ENCODE peak calls at places on chromosomes 1 and 21, in four cellular contexts. R, T, L and C are unnamed samples.

GRCh38 chr1:12088607-12089006 is 25.5 kb downstream of the TNFRSF8 start:
- DNase-seq in R (no peak), T (no peak), L (no peak), C (no peak)

GRCh38 chr1:109096110-109096509 is 5.5 kb downstream of the TMEM167B start:
- DNase-seq in L (no peak), R (no peak), T (no peak), C (no peak)

GRCh38 chr1:230012093-230012393 is 55.0 kb upstream of the GALNT2 start:
- DNase-seq in L (no peak), R (no peak), T (no peak), C (no peak)

GRCh38 chr21:44723177-44724131 is 12.1 kb upstream of the TSPEAR start:
- DNase-seq in L (no peak), T (no peak), R (no peak), C (no peak)

GRCh38 chr1:172977296-172978027 is 73.3 kb downstream of the TNFSF18 start:
- DNase-seq in L (no peak), R (no peak), T (no peak), C (peak)

GRCh38 chr1:115729765-115730164 is 38.7 kb downstream of the CASQ2 start:
- DNase-seq in R (no peak), L (no peak), T (no peak), C (no peak)

GRCh38 chr1:90402893-90403849 is 313.9 kb downstream of the BARHL2 start:
- DNase-seq in R (peak), L (peak), T (no peak), C (peak)

GRCh38 chr21:35390013-35390776 is 341.1 kb upstream of the RUNX1 start:
- DNase-seq in L (no peak), T (no peak), R (peak), C (peak)

GRCh38 chr1:165117482-165117881 is 239.0 kb downstream of the LMX1A start:
- DNase-seq in T (no peak), L (no peak), R (no peak), C (no peak)

GRCh38 chr1:169508432-169509338 is 22.9 kb upstream of the SLC19A2 start:
- DNase-seq in L (no peak), T (no peak), R (no peak), C (peak)

GRCh38 chr1:117473063-117473462 is 105.8 kb downstream of the MAN1A2 start:
- DNase-seq in R (no peak), L (no peak), T (no peak), C (no peak)

GRCh38 chr1:115706774-115707425 is 61.6 kb downstream of the CASQ2 start:
- DNase-seq in R (peak), L (no peak), T (no peak), C (peak)

GRCh38 chr21:44525431-44526095 is 14.4 kb downstream of the KRTAP10-1 start:
- DNase-seq in R (no peak), L (no peak), T (no peak), C (no peak)

GRCh38 chr21:41817228-41817627 is 50.4 kb upstream of the RIPK4 start:
- DNase-seq in L (peak), T (no peak), R (peak), C (peak)

GRCh38 chr1:177270863-177271262 is 100.1 kb downstream of the BRINP2 start:
- DNase-seq in L (no peak), T (no peak), R (no peak), C (no peak)

GRCh38 chr1:159900086-159900680 is at the start of gene CFAP45:
- DNase-seq in L (peak), T (peak), R (peak), C (peak)

GRCh38 chr1:178064191-178064821 is 29.6 kb upstream of the RASAL2 start:
- DNase-seq in L (no peak), R (no peak), T (no peak), C (no peak)

GRCh38 chr1:151837841-151838490 is 1.7 kb downstream of the C2CD4D start:
- DNase-seq in T (no peak), L (no peak), R (no peak), C (no peak)

GRCh38 chr1:46086581-46086980 is 45.8 kb downstream of the PIK3R3 start:
- DNase-seq in T (no peak), L (no peak), R (peak), C (no peak)

GRCh38 chr1:223556414-223557124 is 108.9 kb downstream of the CAPN8 start:
- DNase-seq in L (no peak), R (peak), T (no peak), C (peak)

GRCh38 chr1:169106921-169107672 is 607 bp downstream of the ATP1B1 start:
- DNase-seq in R (peak), L (peak), T (no peak), C (peak)

GRCh38 chr21:17757671-17758070 is 61.5 kb downstream of the C21orf91 start:
- DNase-seq in L (no peak), R (no peak), T (no peak), C (no peak)

GRCh38 chr1:1671365-1672119 is 12.7 kb upstream of the CDK11B start:
- DNase-seq in T (no peak), L (no peak), R (no peak), C (no peak)

GRCh38 chr1:1437033-1437903 is 1.8 kb downstream of the VWA1 start:
- DNase-seq in R (no peak), L (no peak), T (no peak), C (no peak)

GRCh38 chr1:41474490-41475271 is 9.8 kb downstream of the EDN2 start:
- DNase-seq in R (no peak), T (no peak), L (peak), C (peak)

GRCh38 chr21:29418813-29419212 is 120.1 kb downstream of the BACH1 start:
- DNase-seq in R (no peak), L (no peak), T (no peak), C (no peak)

GRCh38 chr1:209704584-209704983 is at the start of gene HSD11B1:
- DNase-seq in L (no peak), T (peak), R (peak), C (peak)

DNA sequence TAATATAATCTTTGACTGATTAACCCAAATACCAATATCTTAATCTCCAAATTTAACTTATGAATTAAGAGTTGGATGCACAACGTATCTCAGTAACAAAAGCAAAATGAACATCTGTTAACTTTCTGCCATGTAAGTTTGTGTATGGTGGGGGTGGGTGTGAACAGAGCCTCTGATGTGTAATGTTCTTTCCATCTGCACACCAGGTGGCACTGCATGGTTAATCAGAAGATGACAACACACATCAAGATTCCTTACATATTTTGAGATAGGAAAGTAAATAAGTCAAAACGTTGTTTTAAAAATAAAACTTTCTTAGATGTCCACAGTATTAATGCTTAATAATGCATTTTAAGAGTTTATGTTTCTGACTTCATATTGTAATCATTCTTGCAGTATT is 251.9 kb downstream of the DPYD start:
- DNase-seq in R (peak), T (no peak), L (no peak), C (peak)
- TF ChIP-seq CTCF in R (peak), T (no peak), L (no peak), C (no peak)

DNA sequence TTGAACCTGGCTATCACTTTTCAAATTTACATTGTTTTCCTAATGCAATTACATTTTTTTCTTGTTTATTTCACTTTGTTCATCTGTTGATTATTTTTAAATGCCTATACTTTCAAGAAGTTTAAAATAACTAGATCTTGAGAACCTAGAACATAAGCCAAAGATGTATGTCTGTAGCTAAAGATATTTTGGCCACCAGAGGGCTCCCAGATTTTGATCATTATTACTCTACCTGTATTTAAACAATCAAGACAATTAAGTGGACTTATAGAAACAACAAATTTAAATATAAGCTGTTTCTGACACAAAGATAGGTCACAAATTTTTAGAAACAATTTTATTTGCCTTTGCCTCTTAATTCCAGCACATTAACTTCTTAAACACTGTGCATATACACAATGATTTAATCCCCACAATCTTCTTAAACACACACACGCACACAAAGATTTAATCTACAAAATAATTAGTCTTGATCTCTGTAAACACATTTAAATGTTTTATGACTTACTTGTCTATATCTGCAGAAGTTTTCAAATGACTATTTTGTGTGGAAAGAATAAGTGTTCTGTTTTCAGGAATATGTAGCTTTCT is 380.0 kb downstream of the DSCAM start:
- DNase-seq in R (peak), L (no peak), T (no peak), C (peak)
- TF ChIP-seq CTCF in R (no peak), L (peak), T (peak), C (no peak)

GRCh38 chr1:91557039-91557690 is 56.5 kb downstream of the CDC7 start:
- DNase-seq in T (no peak), L (no peak), R (peak), C (no peak)

GRCh38 chr1:91555821-91556531 is 55.3 kb downstream of the CDC7 start:
- DNase-seq in L (no peak), R (peak), T (no peak), C (peak)

GRCh38 chr1:91553196-91553595 is 52.5 kb downstream of the CDC7 start:
- DNase-seq in T (peak), L (no peak), R (peak), C (peak)

GRCh38 chr1:91556556-91556955 is 55.9 kb downstream of the CDC7 start:
- DNase-seq in R (no peak), L (no peak), T (no peak), C (no peak)

GRCh38 chr1:91555074-91555730 is 54.6 kb downstream of the CDC7 start:
- DNase-seq in T (no peak), L (no peak), R (peak), C (peak)
- TF ChIP-seq CTCF in T (no peak), L (no peak), R (no peak), C (no peak)

DNA sequence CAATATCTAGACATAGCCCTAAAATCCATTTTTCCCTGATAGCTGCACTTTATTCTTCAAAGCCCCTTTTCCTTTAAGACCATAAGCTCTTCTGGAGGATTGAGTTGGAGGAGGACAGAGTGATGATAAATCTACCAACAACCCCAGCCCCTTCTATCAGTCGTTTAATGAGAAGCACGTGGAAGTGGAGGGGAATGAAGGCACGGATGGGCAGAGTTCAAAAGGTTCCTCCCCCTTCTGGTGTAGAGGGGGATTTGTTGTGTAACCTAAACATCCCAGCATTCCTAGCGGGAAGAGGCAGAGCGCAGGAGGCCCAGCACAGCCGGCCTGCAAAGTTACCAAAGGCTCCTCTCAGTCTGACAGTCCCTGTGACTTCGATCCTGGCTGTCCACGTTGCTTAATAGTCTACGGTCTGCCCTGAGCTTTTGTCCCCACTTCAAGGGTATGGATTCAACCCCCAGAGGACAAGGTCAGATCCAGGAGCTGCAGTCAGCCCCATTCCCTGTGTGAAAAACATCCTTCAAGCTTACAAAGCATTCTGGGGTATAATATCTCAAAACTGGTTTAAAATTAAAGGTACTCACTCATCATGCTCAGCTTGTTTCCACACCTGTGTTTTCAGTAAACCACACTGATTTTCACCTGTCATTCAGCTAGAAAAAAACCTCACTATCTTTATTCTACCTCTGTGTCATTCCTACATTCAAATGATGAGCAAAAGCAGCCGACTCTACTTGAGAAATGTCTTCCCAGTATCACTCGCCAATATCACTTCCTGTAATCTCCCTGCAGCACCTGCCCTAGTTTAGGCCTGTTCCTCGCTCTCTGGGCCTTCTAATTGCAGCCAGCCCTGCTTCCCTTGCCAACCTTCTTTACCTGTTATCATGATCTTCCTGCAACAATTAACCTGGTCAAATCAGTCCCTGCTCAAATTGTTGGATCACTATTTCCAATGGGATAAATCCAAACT is 117.9 kb downstream of the PLPP3 start:
- DNase-seq in L (no peak), R (no peak), T (no peak), C (no peak)
- TF ChIP-seq CTCF in L (no peak), R (no peak), T (no peak), C (no peak)

GRCh38 chr1:44501022-44501910 is 96.2 kb downstream of the RNF220 start:
- DNase-seq in L (no peak), T (no peak), R (no peak), C (no peak)

GRCh38 chr1:44497422-44498170 is 92.5 kb downstream of the RNF220 start:
- DNase-seq in T (no peak), L (no peak), R (no peak), C (no peak)

GRCh38 chr1:44503625-44504024 is 98.6 kb downstream of the RNF220 start:
- DNase-seq in R (no peak), L (no peak), T (no peak), C (no peak)

GRCh38 chr1:44499306-44499705 is 94.3 kb downstream of the RNF220 start:
- DNase-seq in T (no peak), R (no peak), L (no peak), C (no peak)

DNA sequence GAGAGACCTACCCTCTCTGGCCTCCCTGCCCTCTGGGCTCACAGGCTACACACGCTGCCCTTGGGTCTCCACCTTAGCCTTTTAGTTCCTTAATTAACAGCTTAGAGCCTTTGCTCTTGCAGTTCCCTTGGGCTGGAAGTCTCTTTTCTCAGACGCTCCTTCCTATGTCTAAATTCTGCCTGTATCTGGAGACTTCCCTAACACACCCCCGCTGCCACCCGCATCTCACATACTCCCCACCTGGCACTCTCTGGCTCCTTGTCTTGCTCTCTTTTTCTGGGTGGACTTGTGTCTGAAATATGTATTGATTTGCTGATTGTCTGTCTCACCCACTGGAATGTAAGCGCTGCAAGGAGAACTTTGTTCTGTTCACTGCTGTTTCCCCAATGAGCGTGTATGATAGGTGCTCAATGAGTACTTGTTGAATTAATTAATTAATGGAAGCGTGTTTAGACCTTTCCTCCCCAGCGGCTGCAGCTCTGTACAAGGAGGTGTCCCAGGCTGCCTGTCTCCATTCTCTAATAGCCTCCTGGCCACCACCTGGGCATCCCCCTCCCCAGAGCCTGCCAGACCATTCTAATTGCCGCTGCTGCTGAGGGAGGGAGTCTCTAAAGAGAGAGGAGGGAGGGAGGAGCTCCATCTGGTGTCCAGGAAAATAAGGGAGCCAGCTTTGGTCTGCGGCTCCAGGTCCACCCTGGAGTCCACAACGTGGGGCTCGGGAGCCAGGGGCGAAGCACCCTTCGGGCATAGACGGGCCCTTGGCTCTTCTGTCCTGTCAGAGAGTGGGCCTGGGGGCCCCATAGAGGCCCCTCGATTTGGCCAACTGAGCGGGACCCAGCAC is 95.3 kb downstream of the RNF220 start:
- DNase-seq in R (peak), T (no peak), L (peak), C (peak)
- TF ChIP-seq CTCF in R (peak), T (no peak), L (no peak), C (peak)

DNA sequence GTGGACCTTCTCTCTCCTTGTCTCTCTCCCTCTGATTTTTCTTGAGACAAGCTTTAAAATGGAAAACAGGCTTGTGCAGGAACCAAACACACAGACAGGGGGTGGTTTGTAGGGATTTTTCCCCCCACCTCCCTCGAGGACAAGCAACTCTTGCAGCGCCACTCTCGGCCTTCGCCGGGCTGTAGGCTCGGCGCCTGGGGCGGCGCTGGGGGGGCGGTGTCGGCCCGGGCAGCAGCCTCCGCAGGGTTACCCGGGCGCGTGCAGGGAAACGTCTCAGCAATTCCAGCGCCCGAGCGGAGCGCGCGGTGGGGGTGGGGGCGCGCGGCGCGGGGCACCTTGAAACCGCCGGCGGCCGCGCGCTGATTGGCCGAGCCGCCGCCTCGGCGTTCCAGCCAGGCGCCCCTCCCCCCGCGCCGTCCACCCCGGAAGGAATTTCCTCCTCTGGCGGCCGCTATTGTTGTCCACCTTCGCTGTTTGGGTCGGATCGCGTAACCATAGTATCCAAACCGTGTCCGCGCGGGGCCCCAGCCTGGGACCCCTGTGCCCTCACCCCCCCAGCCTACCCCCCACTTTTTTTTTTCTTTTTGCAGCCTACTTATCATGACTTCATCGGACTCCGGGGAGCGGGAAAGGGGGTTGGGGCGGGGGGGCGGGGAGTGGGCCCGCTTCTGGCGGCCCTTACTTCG is 59.8 kb upstream of the ACOT11 start:
- DNase-seq in R (peak), T (peak), L (peak), C (peak)
- TF ChIP-seq CTCF in R (no peak), T (no peak), L (no peak), C (peak)

GRCh38 chr1:24586970-24587820 is 31.3 kb downstream of the NCMAP start:
- DNase-seq in T (no peak), L (no peak), R (peak), C (peak)
- TF ChIP-seq CTCF in T (peak), L (peak), R (peak), C (peak)

DNA sequence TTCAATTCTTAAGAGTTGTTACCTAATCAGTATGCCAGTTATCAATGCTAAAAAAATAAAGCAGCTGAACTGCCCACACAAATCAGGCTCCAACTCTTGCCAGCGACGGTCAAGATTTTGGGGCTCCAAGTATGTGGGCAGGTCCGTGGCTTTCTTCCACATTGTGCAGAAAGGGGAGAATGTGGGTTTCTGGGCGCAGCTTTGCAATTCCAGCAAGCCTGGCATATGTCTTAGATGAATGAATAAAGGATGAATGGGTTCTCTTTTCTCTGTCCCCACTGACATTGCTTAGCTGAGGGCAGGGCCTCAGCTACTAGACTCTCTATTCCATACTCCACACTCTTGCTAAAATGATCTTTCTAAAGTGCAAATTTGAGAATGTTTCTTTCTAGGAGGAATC is 42.4 kb downstream of the NENF start:
- DNase-seq in T (no peak), L (no peak), R (no peak), C (no peak)
- TF ChIP-seq CTCF in T (no peak), L (no peak), R (no peak), C (no peak)

DNA sequence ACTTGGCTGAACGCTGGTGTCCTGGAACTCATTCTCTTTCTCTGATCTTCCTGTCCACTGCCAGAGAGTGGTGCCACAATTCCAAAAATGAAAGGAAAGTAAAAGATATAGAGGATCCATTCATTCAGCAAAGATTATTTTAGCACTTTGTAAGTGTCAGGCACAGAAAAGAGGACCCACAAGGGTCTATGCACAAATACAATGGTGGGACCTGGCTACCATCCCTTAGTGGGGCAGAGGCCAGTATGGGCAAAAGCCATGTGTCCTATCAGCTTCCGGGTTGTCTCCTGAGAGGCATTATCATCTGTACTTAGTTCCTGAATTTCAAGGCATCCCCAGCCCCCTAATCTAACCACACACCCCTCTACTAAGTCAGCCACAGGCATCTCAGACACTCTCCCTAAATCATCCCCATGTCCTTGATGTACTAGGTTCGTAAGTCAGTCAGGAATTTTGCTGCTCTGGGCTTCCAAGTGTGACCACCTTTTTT is 19.0 kb downstream of the SSR2 start:
- DNase-seq in L (no peak), R (no peak), T (no peak), C (no peak)
- TF ChIP-seq CTCF in L (no peak), R (no peak), T (no peak), C (no peak)